ENCODE peak calls at places on chromosome 15, in five cellular contexts. C is GM19239; Z is activated T-helper 9 cell treated with anti-CD3 and anti-CD28 coated beads, Interleukin-2, amount 50 U/mL, for 16 hours; H is AG10803; E is NCI-H2171 treated with DMSO at 0.1 percent for 48 hours. Q is an unnamed sample.

GRCh38 chr15:69807752-69808151 is 290.0 kb downstream of the TLE3 start:
- DNase-seq in C (no peak), Z (no peak), H (peak; percentile 27), E (no peak), Q (no peak)

GRCh38 chr15:29451201-29451781 is 181.7 kb upstream of the NSMCE3 start:
- DNase-seq in C (no peak), Z (no peak), H (no peak), E (no peak), Q (no peak)

GRCh38 chr15:57595011-57595866 is 3.5 kb downstream of the MYZAP start:
- DNase-seq in C (no peak), Z (no peak), H (peak; percentile 31), E (no peak), Q (no peak)

GRCh38 chr15:40330368-40330836 is 6.9 kb downstream of the INAFM2 start:
- DNase-seq in C (no peak), Z (no peak), H (peak; percentile 82), E (peak; percentile 31), Q (no peak)

GRCh38 chr15:80512729-80513670 is 108.8 kb downstream of the ARNT2 start:
- DNase-seq in C (no peak), Z (no peak), H (peak; percentile 73), E (peak; percentile 4), Q (no peak)

GRCh38 chr15:96732704-96733103 is 402.2 kb downstream of the NR2F2 start:
- DNase-seq in C (no peak), Z (no peak), H (no peak), E (no peak), Q (no peak)

GRCh38 chr15:50380089-50380488 is 25.1 kb upstream of the GABPB1 start:
- DNase-seq in C (no peak), Z (no peak), H (peak; percentile 23), E (no peak), Q (no peak)

GRCh38 chr15:83285979-83286553 is 1.6 kb upstream of the BNC1 start:
- DNase-seq in C (no peak), Z (no peak), H (peak; percentile 91), E (no peak), Q (no peak)

GRCh38 chr15:53586815-53587214 is 172.6 kb downstream of the WDR72 start:
- DNase-seq in C (peak; percentile 17), Z (no peak), H (no peak), E (peak; percentile 31), Q (no peak)

GRCh38 chr15:99958426-99959097 is 225.3 kb upstream of the LYSMD4 start:
- DNase-seq in C (no peak), Z (no peak), H (no peak), E (no peak), Q (no peak)

GRCh38 chr15:25548600-25548999 is 109.8 kb upstream of the UBE3A start:
- DNase-seq in C (no peak), Z (no peak), H (no peak), E (no peak), Q (no peak)

GRCh38 chr15:48126667-48127355 is 6.0 kb downstream of the SLC24A5 start:
- DNase-seq in C (no peak), Z (no peak), H (no peak), E (no peak), Q (no peak)

GRCh38 chr15:42157981-42158765 is 1.7 kb upstream of the PLA2G4F start:
- DNase-seq in C (no peak), Z (no peak), H (peak; percentile 68), E (no peak), Q (no peak)

GRCh38 chr15:93001881-93002280 is 87.1 kb downstream of the RGMA start:
- DNase-seq in C (no peak), Z (no peak), H (no peak), E (no peak), Q (no peak)

GRCh38 chr15:52180196-52180835 is 10.9 kb downstream of the GNB5 start:
- DNase-seq in C (peak; percentile 48), Z (peak; percentile 3), H (no peak), E (no peak), Q (no peak)

GRCh38 chr15:62847900-62848489 is 194.6 kb upstream of the TPM1 start:
- DNase-seq in C (peak; percentile 18), Z (no peak), H (peak; percentile 53), E (peak; percentile 12), Q (peak; percentile 38)

GRCh38 chr15:74200871-74201419 is 1.6 kb downstream of the STRA6 start:
- DNase-seq in C (no peak), Z (no peak), H (no peak), E (no peak), Q (no peak)

GRCh38 chr15:57393081-57393480 is 16.8 kb downstream of the CGNL1 start:
- DNase-seq in C (no peak), Z (no peak), H (no peak), E (no peak), Q (no peak)

GRCh38 chr15:27912283-27912682 is 186.8 kb downstream of the OCA2 start:
- DNase-seq in C (no peak), Z (no peak), H (no peak), E (no peak), Q (no peak)

GRCh38 chr15:57213783-57214366 is 162.4 kb upstream of the CGNL1 start:
- DNase-seq in C (no peak), Z (no peak), H (peak; percentile 76), E (peak; percentile 74), Q (no peak)

GRCh38 chr15:77866596-77867125 is 210.8 kb downstream of the TBC1D2B start:
- DNase-seq in C (no peak), Z (no peak), H (no peak), E (no peak), Q (no peak)

Q was measured in stimulated activated effector memory CD8-positive, alpha-beta T cell treated with anti-CD3 and anti-CD28 coated beads, Interleukin-12 subunit alpha, Interleukin-12 subunit beta, amount 100 ng/mL, for 72 hours.